ENCODE peak calls at places on chromosomes 2 and 18, in five cellular contexts. U, J, L, M and B are unnamed samples.

GRCh38 chr2:39728941-39729351 is 50.1 kb downstream of the THUMPD2 start:
- DNase-seq in U (peak; percentile 28), J (no peak), L (peak; percentile 35), M (peak; percentile 18), B (no peak)

GRCh38 chr18:60069145-60069544 is 169.3 kb downstream of the PMAIP1 start:
- DNase-seq in U (no peak), J (no peak), L (no peak), M (no peak), B (no peak)

GRCh38 chr2:25187729-25188350 is 19.5 kb upstream of the POMC start:
- DNase-seq in U (no peak), J (no peak), L (no peak), M (no peak), B (no peak)

GRCh38 chr2:55560855-55561254 is 41.3 kb downstream of the CFAP36 start:
- DNase-seq in U (no peak), J (no peak), L (no peak), M (no peak), B (no peak)

GRCh38 chr2:9574314-9574713 is 18.7 kb upstream of the ADAM17 start:
- DNase-seq in U (no peak), J (no peak), L (no peak), M (no peak), B (no peak)

GRCh38 chr2:165796129-165796528 is 2.1 kb upstream of the GALNT3 start:
- DNase-seq in U (no peak), J (no peak), L (no peak), M (no peak), B (no peak)

GRCh38 chr2:189222440-189222839 is 42.9 kb upstream of the COL5A2 start:
- DNase-seq in U (no peak), J (peak; percentile 30), L (no peak), M (peak; percentile 58), B (no peak)

GRCh38 chr18:57446322-57446721 is 11.1 kb downstream of the ONECUT2 start:
- DNase-seq in U (no peak), J (no peak), L (peak; percentile 4), M (no peak), B (no peak)

GRCh38 chr2:85994421-85994777 is 105.6 kb upstream of the ST3GAL5 start:
- DNase-seq in U (no peak), J (no peak), L (no peak), M (no peak), B (peak; percentile 39)

GRCh38 chr18:48545690-48546365 is 7.0 kb downstream of the CTIF start:
- DNase-seq in U (peak; percentile 87), J (peak; percentile 42), L (peak; percentile 90), M (peak; percentile 40), B (peak; percentile 30)

GRCh38 chr18:32373505-32373904 is 97.2 kb downstream of the GAREM1 start:
- DNase-seq in U (no peak), J (no peak), L (no peak), M (no peak), B (no peak)

GRCh38 chr2:43323810-43324588 is 97.6 kb upstream of the ZFP36L2 start:
- DNase-seq in U (peak; percentile 62), J (peak; percentile 75), L (no peak), M (peak; percentile 20), B (peak; percentile 87)

GRCh38 chr2:80054339-80054675 is 250.2 kb downstream of the LRRTM1 start:
- DNase-seq in U (no peak), J (no peak), L (peak; percentile 26), M (no peak), B (no peak)

GRCh38 chr18:28689591-28689990 is 512.7 kb upstream of the CDH2 start:
- DNase-seq in U (no peak), J (no peak), L (no peak), M (no peak), B (no peak)

GRCh38 chr2:181218271-181218935 is 238.0 kb downstream of the UBE2E3 start:
- DNase-seq in U (no peak), J (no peak), L (no peak), M (no peak), B (no peak)

GRCh38 chr18:41370740-41371623 is 584.1 kb upstream of the PIK3C3 start:
- DNase-seq in U (no peak), J (no peak), L (no peak), M (no peak), B (no peak)

GRCh38 chr18:40011201-40011600 is 1943.8 kb upstream of the PIK3C3 start:
- DNase-seq in U (no peak), J (no peak), L (no peak), M (no peak), B (no peak)

GRCh38 chr18:26646897-26647296 is 98.5 kb upstream of the KCTD1 start:
- DNase-seq in U (no peak), J (no peak), L (no peak), M (no peak), B (no peak)

GRCh38 chr2:939936-940620 is 10.6 kb upstream of the SNTG2 start:
- DNase-seq in U (no peak), J (no peak), L (no peak), M (no peak), B (no peak)

GRCh38 chr2:72289736-72290135 is 142.1 kb upstream of the CYP26B1 start:
- DNase-seq in U (no peak), J (no peak), L (no peak), M (no peak), B (no peak)

GRCh38 chr2:127561371-127561770 is 25.9 kb downstream of the MYO7B start:
- DNase-seq in U (no peak), J (no peak), L (no peak), M (no peak), B (no peak)

GRCh38 chr2:223034241-223034933 is 17.6 kb upstream of the KCNE4 start:
- DNase-seq in U (no peak), J (no peak), L (no peak), M (no peak), B (no peak)

GRCh38 chr18:57869228-57869627 is 66.1 kb upstream of the ATP8B1 start:
- DNase-seq in U (no peak), J (no peak), L (no peak), M (no peak), B (no peak)

GRCh38 chr2:181694271-181694670 is 14.0 kb upstream of the NEUROD1 start:
- DNase-seq in U (no peak), J (no peak), L (no peak), M (no peak), B (no peak)

GRCh38 chr18:9763876-9764605 is 55.9 kb downstream of the RAB31 start:
- DNase-seq in U (no peak), J (no peak), L (no peak), M (no peak), B (no peak)
- H3K4me3 ChIP-seq in U (no peak overlapping the region), J (no peak overlapping the region), L (no peak overlapping the region), M (no peak overlapping the region), B (no peak overlapping the region)

GRCh38 chr2:197058777-197059176 is 132.3 kb upstream of the PGAP1 start:
- DNase-seq in U (no peak), J (no peak), L (no peak), M (no peak), B (no peak)

GRCh38 chr2:197055045-197055444 is 128.5 kb upstream of the PGAP1 start:
- DNase-seq in U (no peak), J (no peak), L (no peak), M (no peak), B (no peak)

GRCh38 chr2:197054437-197054836 is 127.9 kb upstream of the PGAP1 start:
- DNase-seq in U (no peak), J (no peak), L (no peak), M (no peak), B (no peak)

GRCh38 chr2:197059498-197059897 is 133.0 kb upstream of the PGAP1 start:
- DNase-seq in U (no peak), J (no peak), L (no peak), M (no peak), B (no peak)

GRCh38 chr2:197057946-197058345 is 131.4 kb upstream of the PGAP1 start:
- DNase-seq in U (no peak), J (no peak), L (no peak), M (no peak), B (no peak)
- TF ChIP-seq CTCF in U (no peak), J (no peak), L (no peak), M (no peak), B (no peak)

DNA sequence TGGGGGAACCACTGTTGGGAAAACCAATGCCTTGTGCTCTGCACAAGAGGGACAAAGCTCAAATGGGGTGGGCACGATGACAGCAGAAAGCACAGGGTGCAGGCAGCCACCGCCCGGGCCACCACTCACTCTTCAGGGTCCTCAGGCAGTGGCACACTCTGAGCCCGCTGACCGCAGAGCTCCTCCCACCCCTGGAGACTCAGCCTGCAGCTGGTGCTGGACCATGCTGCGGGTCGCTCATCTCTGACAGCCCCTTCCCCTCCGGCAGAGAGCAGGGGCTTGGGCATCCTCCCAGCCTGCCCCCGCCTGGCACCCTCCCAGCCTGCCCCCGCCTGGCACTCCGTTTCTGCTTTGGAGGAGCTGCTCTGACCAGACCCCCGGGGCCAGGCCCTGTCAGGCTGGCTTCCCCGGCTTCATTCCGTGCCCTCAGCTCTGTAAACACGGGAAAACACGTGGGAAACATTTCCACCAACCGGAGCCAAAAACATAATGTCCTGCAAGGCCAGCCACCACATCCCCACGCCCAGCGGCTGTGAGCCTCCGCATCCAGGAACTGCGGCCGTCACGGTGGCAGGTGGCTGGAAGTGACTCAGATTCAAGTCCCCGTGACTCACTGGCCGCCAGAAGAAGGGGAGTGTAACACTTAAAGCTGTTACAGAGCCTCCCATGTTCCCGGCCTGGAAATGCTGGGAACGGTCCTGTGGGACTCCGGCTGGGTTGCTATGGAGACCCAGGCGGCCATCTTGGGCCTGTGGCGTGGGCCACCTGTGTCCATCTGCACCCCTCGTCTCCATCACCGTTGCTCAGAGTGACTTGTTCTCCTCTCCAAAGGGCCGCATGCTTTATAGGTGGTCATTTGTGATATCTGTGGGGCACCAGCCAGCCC is 6.8 kb upstream of the SNED1 start:
- DNase-seq in U (peak; percentile 93), J (peak; percentile 87), L (peak; percentile 97), M (peak; percentile 77), B (peak; percentile 87)
- TF ChIP-seq POLR2A in U (peak; percentile 15), J (no peak), L (no peak), M (no peak), B (no peak)

GRCh38 chr2:121242175-121242875 is 42.7 kb downstream of the TFCP2L1 start:
- DNase-seq in U (peak; percentile 4), J (no peak), L (no peak), M (no peak), B (no peak)

GRCh38 chr2:121240436-121240835 is 44.6 kb downstream of the TFCP2L1 start:
- DNase-seq in U (no peak), J (no peak), L (no peak), M (no peak), B (no peak)

GRCh38 chr2:121239969-121240368 is 45.0 kb downstream of the TFCP2L1 start:
- DNase-seq in U (no peak), J (no peak), L (no peak), M (no peak), B (no peak)

GRCh38 chr2:121242976-121243375 is 42.0 kb downstream of the TFCP2L1 start:
- DNase-seq in U (peak; percentile 4), J (no peak), L (no peak), M (no peak), B (no peak)

GRCh38 chr2:121241466-121241865 is 43.5 kb downstream of the TFCP2L1 start:
- DNase-seq in U (no peak), J (no peak), L (no peak), M (no peak), B (no peak)
- H3K4me3 ChIP-seq in U (no peak overlapping the region), J (no peak overlapping the region), L (no peak overlapping the region), M (no peak overlapping the region), B (no peak overlapping the region)